ENCODE peak calls at places on chromosomes 1 and 21, in six cellular contexts. One of them, this sample, is unnamed.

GRCh38 chr1:174572771-174573170 is 125.0 kb downstream of the GPR52 start:
- DNase-seq in breast epithelium: no peak
- DNase-seq in A549: no peak
- DNase-seq in IMR-90: no peak
- DNase-seq in foreskin fibroblast: no peak
- DNase-seq in ascending aorta: no peak
- DNase-seq in this sample: no peak

GRCh38 chr1:236147521-236148470 is 5.5 kb downstream of the GPR137B start:
- DNase-seq in A549: no peak
- DNase-seq in foreskin fibroblast: no peak
- DNase-seq in IMR-90: no peak
- DNase-seq in ascending aorta: no peak
- DNase-seq in breast epithelium: no peak
- DNase-seq in this sample: no peak

GRCh38 chr1:204076891-204077290 is 4.0 kb downstream of the SOX13 start:
- DNase-seq in ascending aorta: no peak
- DNase-seq in breast epithelium: no peak
- DNase-seq in foreskin fibroblast: peak
- DNase-seq in IMR-90: no peak
- DNase-seq in A549: no peak
- DNase-seq in this sample: no peak

GRCh38 chr1:221644663-221645258 is 97.1 kb downstream of the DUSP10 start:
- DNase-seq in foreskin fibroblast: no peak
- DNase-seq in A549: no peak
- DNase-seq in ascending aorta: no peak
- DNase-seq in breast epithelium: no peak
- DNase-seq in IMR-90: no peak
- DNase-seq in this sample: no peak

GRCh38 chr21:34730756-34731445 is 62.1 kb downstream of the CLIC6 start:
- DNase-seq in ascending aorta: no peak
- DNase-seq in A549: no peak
- DNase-seq in breast epithelium: no peak
- DNase-seq in IMR-90: no peak
- DNase-seq in foreskin fibroblast: no peak
- DNase-seq in this sample: no peak

GRCh38 chr1:77888429-77889239 is at the start of gene NEXN:
- DNase-seq in foreskin fibroblast: peak
- DNase-seq in IMR-90: peak
- DNase-seq in A549: peak
- DNase-seq in ascending aorta: peak
- DNase-seq in breast epithelium: peak
- DNase-seq in this sample: peak

GRCh38 chr1:95916616-95917015 is 682.6 kb downstream of the RWDD3 start:
- DNase-seq in ascending aorta: no peak
- DNase-seq in foreskin fibroblast: peak
- DNase-seq in A549: no peak
- DNase-seq in IMR-90: peak
- DNase-seq in breast epithelium: no peak
- DNase-seq in this sample: no peak

GRCh38 chr21:16037386-16037785 is 307.6 kb downstream of the USP25 start:
- DNase-seq in IMR-90: no peak
- DNase-seq in breast epithelium: no peak
- DNase-seq in ascending aorta: no peak
- DNase-seq in A549: no peak
- DNase-seq in foreskin fibroblast: no peak
- DNase-seq in this sample: no peak

GRCh38 chr1:15090373-15090772 is 63.2 kb upstream of the TMEM51 start:
- DNase-seq in A549: no peak
- DNase-seq in breast epithelium: peak
- DNase-seq in foreskin fibroblast: no peak
- DNase-seq in ascending aorta: no peak
- DNase-seq in IMR-90: no peak
- DNase-seq in this sample: no peak

GRCh38 chr1:215891266-215891665 is 324.2 kb downstream of the KCTD3 start:
- DNase-seq in A549: no peak
- DNase-seq in breast epithelium: no peak
- DNase-seq in foreskin fibroblast: no peak
- DNase-seq in ascending aorta: no peak
- DNase-seq in IMR-90: peak
- DNase-seq in this sample: no peak

GRCh38 chr1:98005326-98006010 is 84.6 kb upstream of the DPYD start:
- DNase-seq in breast epithelium: no peak
- DNase-seq in foreskin fibroblast: peak
- DNase-seq in ascending aorta: no peak
- DNase-seq in A549: peak
- DNase-seq in IMR-90: peak
- DNase-seq in this sample: no peak

GRCh38 chr1:234558186-234558836 is 51.7 kb downstream of the IRF2BP2 start:
- DNase-seq in breast epithelium: peak
- DNase-seq in foreskin fibroblast: no peak
- DNase-seq in A549: no peak
- DNase-seq in IMR-90: no peak
- DNase-seq in ascending aorta: no peak
- DNase-seq in this sample: no peak

GRCh38 chr1:184806296-184806721 is 51.7 kb upstream of the EDEM3 start:
- DNase-seq in IMR-90: no peak
- DNase-seq in ascending aorta: no peak
- DNase-seq in foreskin fibroblast: no peak
- DNase-seq in A549: no peak
- DNase-seq in breast epithelium: no peak
- DNase-seq in this sample: no peak

GRCh38 chr1:185969524-185969991 is 235.4 kb downstream of the HMCN1 start:
- DNase-seq in breast epithelium: no peak
- DNase-seq in A549: no peak
- DNase-seq in foreskin fibroblast: peak
- DNase-seq in ascending aorta: no peak
- DNase-seq in IMR-90: peak
- DNase-seq in this sample: no peak

GRCh38 chr1:83929184-83929583 is 69.7 kb downstream of the TTLL7 start:
- DNase-seq in breast epithelium: no peak
- DNase-seq in ascending aorta: no peak
- DNase-seq in IMR-90: peak
- DNase-seq in A549: no peak
- DNase-seq in foreskin fibroblast: peak
- DNase-seq in this sample: no peak

GRCh38 chr1:48028218-48028804 is 31.1 kb upstream of the TRABD2B start:
- DNase-seq in IMR-90: no peak
- DNase-seq in foreskin fibroblast: no peak
- DNase-seq in A549: no peak
- DNase-seq in ascending aorta: no peak
- DNase-seq in breast epithelium: no peak
- DNase-seq in this sample: no peak

GRCh38 chr1:234986750-234987414 is 141.8 kb downstream of the TOMM20 start:
- DNase-seq in foreskin fibroblast: no peak
- DNase-seq in breast epithelium: no peak
- DNase-seq in IMR-90: no peak
- DNase-seq in A549: no peak
- DNase-seq in ascending aorta: no peak
- DNase-seq in this sample: no peak

GRCh38 chr1:152906023-152906565 is 2.3 kb upstream of the IVL start:
- DNase-seq in IMR-90: peak
- DNase-seq in breast epithelium: no peak
- DNase-seq in foreskin fibroblast: peak
- DNase-seq in ascending aorta: no peak
- DNase-seq in A549: no peak
- DNase-seq in this sample: no peak

GRCh38 chr1:184954232-184954995 is 19.9 kb downstream of the NIBAN1 start:
- DNase-seq in A549: no peak
- DNase-seq in foreskin fibroblast: peak
- DNase-seq in IMR-90: no peak
- DNase-seq in breast epithelium: no peak
- DNase-seq in ascending aorta: no peak
- DNase-seq in this sample: no peak

GRCh38 chr1:16617101-16617727 is 3.9 kb upstream of the NBPF1 start:
- DNase-seq in breast epithelium: peak
- DNase-seq in A549: no peak
- DNase-seq in IMR-90: no peak
- DNase-seq in foreskin fibroblast: no peak
- DNase-seq in ascending aorta: no peak
- DNase-seq in this sample: no peak

GRCh38 chr1:181504294-181505115 is 21.2 kb downstream of the CACNA1E start:
- DNase-seq in IMR-90: peak
- DNase-seq in breast epithelium: no peak
- DNase-seq in foreskin fibroblast: no peak
- DNase-seq in A549: peak
- DNase-seq in ascending aorta: no peak
- DNase-seq in this sample: no peak

GRCh38 chr1:15455522-15455921 is 1.0 kb upstream of the CELA2A start:
- DNase-seq in breast epithelium: no peak
- DNase-seq in IMR-90: peak
- DNase-seq in A549: no peak
- DNase-seq in foreskin fibroblast: peak
- DNase-seq in ascending aorta: no peak
- DNase-seq in this sample: no peak

GRCh38 chr1:182198006-182198605 is 136.6 kb upstream of the ZNF648 start:
- DNase-seq in breast epithelium: no peak
- DNase-seq in A549: no peak
- DNase-seq in IMR-90: no peak
- DNase-seq in foreskin fibroblast: peak
- DNase-seq in ascending aorta: no peak
- DNase-seq in this sample: no peak

GRCh38 chr1:49556676-49557234 is 467.0 kb downstream of the AGBL4 start:
- DNase-seq in IMR-90: no peak
- DNase-seq in foreskin fibroblast: no peak
- DNase-seq in ascending aorta: no peak
- DNase-seq in breast epithelium: no peak
- DNase-seq in A549: no peak
- DNase-seq in this sample: no peak

DNA sequence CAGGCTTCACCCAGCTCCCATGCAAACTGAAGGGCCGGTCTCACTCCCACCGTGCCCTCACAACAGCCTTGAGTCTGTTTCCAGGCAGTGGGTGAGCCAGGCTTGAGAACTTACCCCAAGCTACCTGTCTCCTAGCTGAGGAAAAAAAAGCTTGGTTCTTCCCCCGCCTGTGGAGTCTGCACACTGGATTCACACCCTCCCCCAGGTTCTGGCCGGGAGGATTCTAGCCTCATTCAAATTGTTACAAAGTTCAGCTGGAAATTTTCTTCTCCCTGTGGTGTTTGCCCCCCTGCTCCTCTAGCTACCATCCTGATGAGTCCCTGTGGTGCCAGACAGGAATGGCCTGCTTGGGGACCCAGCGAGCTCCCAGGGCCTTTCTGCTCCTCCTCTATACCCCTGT is 471.7 kb downstream of the AGBL4 start:
- DNase-seq in IMR-90: no peak
- DNase-seq in breast epithelium: no peak
- DNase-seq in foreskin fibroblast: no peak
- DNase-seq in A549: no peak
- DNase-seq in ascending aorta: no peak
- DNase-seq in this sample: no peak
- TF ChIP-seq CTCF in IMR-90: no peak
- TF ChIP-seq CTCF in breast epithelium: no peak
- TF ChIP-seq CTCF in foreskin fibroblast: no peak
- TF ChIP-seq CTCF in A549: no peak
- TF ChIP-seq CTCF in ascending aorta: no peak
- TF ChIP-seq CTCF in this sample: no peak

DNA sequence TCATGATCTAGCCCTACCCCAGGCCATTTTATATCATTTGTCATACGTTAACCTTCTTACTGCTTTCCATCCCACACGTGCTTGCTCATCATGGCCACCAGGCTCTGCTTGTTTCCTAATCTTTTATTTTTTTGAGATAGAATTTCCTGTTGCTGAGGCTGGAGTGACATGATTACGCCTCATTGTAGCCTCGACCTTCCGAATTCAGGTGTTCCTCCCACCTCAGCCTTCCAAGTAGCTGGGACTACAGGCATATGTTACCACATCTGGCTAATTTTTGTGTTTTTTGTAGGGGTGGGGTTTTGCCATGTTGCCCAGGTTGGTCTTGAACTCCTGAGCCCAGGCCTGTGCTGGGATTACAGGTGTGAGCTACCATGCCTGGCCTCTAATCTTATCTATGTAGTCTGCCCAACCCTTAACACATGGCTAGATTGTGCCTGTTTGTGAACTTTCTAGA is 3.3 kb downstream of the UAP1 start:
- DNase-seq in ascending aorta: no peak
- DNase-seq in A549: no peak
- DNase-seq in foreskin fibroblast: no peak
- DNase-seq in breast epithelium: no peak
- DNase-seq in IMR-90: peak
- DNase-seq in this sample: no peak
- TF ChIP-seq CTCF in ascending aorta: no peak
- TF ChIP-seq CTCF in A549: no peak
- TF ChIP-seq CTCF in foreskin fibroblast: no peak
- TF ChIP-seq CTCF in breast epithelium: no peak
- TF ChIP-seq CTCF in IMR-90: no peak
- TF ChIP-seq CTCF in this sample: no peak

GRCh38 chr1:13465515-13465914 is 48.3 kb downstream of the LRRC38 start:
- DNase-seq in breast epithelium: no peak
- DNase-seq in ascending aorta: no peak
- DNase-seq in foreskin fibroblast: no peak
- DNase-seq in IMR-90: no peak
- DNase-seq in A549: no peak
- DNase-seq in this sample: no peak

DNA sequence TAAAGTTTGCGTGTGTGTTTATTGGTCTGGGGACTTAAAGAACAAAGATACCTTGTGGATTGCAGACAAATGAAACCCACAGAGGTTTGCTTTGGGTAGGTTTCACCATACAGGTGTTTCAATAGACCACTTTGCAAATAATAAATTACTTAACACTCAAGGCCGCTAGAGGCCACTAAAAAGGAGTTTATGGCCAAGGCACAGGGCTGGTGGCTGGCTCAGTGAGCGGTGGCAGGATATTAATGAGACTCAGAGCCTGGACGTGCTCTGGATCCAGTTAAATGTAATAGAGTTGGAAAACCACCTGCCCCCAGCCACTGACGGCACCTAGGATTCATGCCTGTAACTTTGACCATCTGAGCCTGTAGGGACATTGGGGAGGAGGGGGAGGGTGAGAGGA is 44.5 kb downstream of the LRRC38 start:
- DNase-seq in foreskin fibroblast: no peak
- DNase-seq in A549: peak
- DNase-seq in breast epithelium: no peak
- DNase-seq in ascending aorta: no peak
- DNase-seq in IMR-90: no peak
- DNase-seq in this sample: no peak
- TF ChIP-seq CTCF in foreskin fibroblast: no peak
- TF ChIP-seq CTCF in A549: no peak
- TF ChIP-seq CTCF in breast epithelium: no peak
- TF ChIP-seq CTCF in ascending aorta: no peak
- TF ChIP-seq CTCF in IMR-90: no peak
- TF ChIP-seq CTCF in this sample: no peak

DNA sequence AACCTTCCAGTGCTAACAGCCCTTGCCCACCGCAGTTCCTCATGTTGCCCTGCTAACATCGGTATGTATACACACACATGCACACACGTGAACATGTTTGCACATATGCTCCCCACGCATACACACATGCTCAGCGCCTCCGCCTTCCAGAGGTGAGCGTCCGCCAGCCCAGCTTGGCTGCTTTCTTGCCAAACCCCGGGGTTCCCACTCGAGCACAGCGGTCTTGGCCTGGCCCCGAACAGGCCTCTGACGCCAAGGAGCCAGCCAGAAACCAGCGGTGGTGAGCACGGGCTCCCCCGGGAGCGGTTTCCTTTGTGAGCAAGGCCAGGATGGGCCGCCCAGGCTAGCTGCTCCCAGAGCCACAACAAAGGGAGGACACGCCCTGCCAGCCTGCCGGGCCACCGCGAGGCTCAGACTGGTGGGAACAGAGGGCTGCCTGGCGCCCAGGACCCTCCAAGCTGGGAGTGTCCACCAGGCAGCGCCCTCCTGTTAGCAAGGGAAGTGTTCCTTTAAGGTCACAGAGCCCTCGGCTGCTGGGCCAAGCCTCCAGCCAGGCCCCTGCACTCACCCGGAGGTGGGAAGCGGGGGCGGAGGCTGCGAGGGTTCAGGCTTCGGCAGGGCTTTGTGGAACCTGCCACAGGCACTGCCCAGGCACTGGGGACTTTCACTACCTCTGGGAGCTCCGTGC is 65.4 kb downstream of the ALPL start:
- DNase-seq in IMR-90: no peak
- DNase-seq in A549: no peak
- DNase-seq in foreskin fibroblast: peak
- DNase-seq in ascending aorta: no peak
- DNase-seq in breast epithelium: peak
- DNase-seq in this sample: no peak
- TF ChIP-seq CTCF in IMR-90: no peak
- TF ChIP-seq CTCF in A549: no peak
- TF ChIP-seq CTCF in foreskin fibroblast: no peak
- TF ChIP-seq CTCF in ascending aorta: no peak
- TF ChIP-seq CTCF in breast epithelium: no peak
- TF ChIP-seq CTCF in this sample: no peak